ENCODE peak calls at places on chromosomes 4 and X, in eight cellular contexts. X, T, Z, I, C, A, B and K are unnamed samples.
A peak's percentile ranks its signal among the peaks of the same experiment; 100 is the strongest.

GRCh38 chrX:56726609-56727008 is 2.4 kb upstream of the NBDY start:
- DNase-seq in X (no peak), T (peak; percentile 58), Z (no peak), I (peak; percentile 64), C (peak; percentile 2), A (no peak), B (no peak), K (peak; percentile 35)

GRCh38 chrX:103783971-103784370 is 7.3 kb downstream of the PLP1 start:
- DNase-seq in X (no peak), T (no peak), Z (no peak), I (no peak), C (no peak), A (no peak), B (no peak), K (no peak)

GRCh38 chrX:72621163-72621562 is 48.5 kb upstream of the HDAC8 start:
- DNase-seq in X (peak; percentile 11), T (no peak), Z (no peak), I (no peak), C (no peak), A (no peak), B (no peak), K (peak; percentile 0)

GRCh38 chr4:37682701-37683401 is 3.3 kb downstream of the RELL1 start:
- DNase-seq in X (no peak), T (peak; percentile 22), Z (no peak), I (no peak), C (no peak), A (no peak), B (no peak), K (no peak)

GRCh38 chrX:111869639-111870034 is 6.3 kb upstream of the TRPC5OS start:
- DNase-seq in X (peak; percentile 22), T (no peak), Z (no peak), I (peak; percentile 52), C (no peak), A (peak; percentile 12), B (peak; percentile 16), K (peak; percentile 0)

GRCh38 chr4:40976343-40976742 is 226.6 kb downstream of the NSUN7 start:
- DNase-seq in X (peak; percentile 54), T (no peak), Z (no peak), I (peak; percentile 49), C (peak; percentile 12), A (no peak), B (no peak), K (peak; percentile 51)

GRCh38 chr4:78654809-78655208 is 103.2 kb downstream of the ANXA3 start:
- DNase-seq in X (no peak), T (no peak), Z (no peak), I (no peak), C (no peak), A (no peak), B (no peak), K (no peak)

GRCh38 chr4:55291227-55291629 is 54.8 kb upstream of the SRD5A3 start:
- DNase-seq in X (no peak), T (no peak), Z (no peak), I (peak; percentile 36), C (no peak), A (no peak), B (no peak), K (no peak)

GRCh38 chr4:37279121-37279520 is 34.6 kb downstream of the NWD2 start:
- DNase-seq in X (no peak), T (no peak), Z (no peak), I (no peak), C (no peak), A (no peak), B (no peak), K (no peak)

GRCh38 chrX:124426273-124426672 is 79.9 kb downstream of the SH2D1A start:
- DNase-seq in X (no peak), T (no peak), Z (no peak), I (no peak), C (no peak), A (no peak), B (no peak), K (no peak)

GRCh38 chrX:155871934-155872333 is 9.2 kb upstream of the VAMP7 start:
- DNase-seq in X (no peak), T (no peak), Z (no peak), I (no peak), C (no peak), A (no peak), B (no peak), K (no peak)

GRCh38 chr4:78477276-78477675 is 74.3 kb upstream of the ANXA3 start:
- DNase-seq in X (no peak), T (no peak), Z (no peak), I (peak; percentile 87), C (no peak), A (no peak), B (no peak), K (no peak)

GRCh38 chr4:82247629-82248028 is 126.2 kb downstream of the HNRNPD start:
- DNase-seq in X (no peak), T (no peak), Z (no peak), I (no peak), C (no peak), A (no peak), B (no peak), K (no peak)

GRCh38 chrX:65451663-65452062 is 82.9 kb downstream of the LAS1L start:
- DNase-seq in X (no peak), T (peak; percentile 24), Z (no peak), I (peak; percentile 52), C (peak; percentile 1), A (no peak), B (no peak), K (no peak)

GRCh38 chr4:54499308-54500074 is 158.3 kb upstream of the KIT start:
- DNase-seq in X (no peak), T (no peak), Z (no peak), I (peak; percentile 5), C (no peak), A (no peak), B (no peak), K (no peak)

GRCh38 chr4:185645403-185645802 is 110.1 kb upstream of the PDLIM3 start:
- DNase-seq in X (no peak), T (no peak), Z (no peak), I (no peak), C (no peak), A (no peak), B (no peak), K (no peak)

GRCh38 chr4:13476915-13477314 is 7.2 kb downstream of the RAB28 start:
- DNase-seq in X (no peak), T (no peak), Z (no peak), I (peak; percentile 93), C (peak; percentile 18), A (no peak), B (no peak), K (no peak)

GRCh38 chr4:11149612-11150259 is 279.0 kb downstream of the HS3ST1 start:
- DNase-seq in X (no peak), T (no peak), Z (no peak), I (no peak), C (no peak), A (no peak), B (no peak), K (no peak)

GRCh38 chrX:88136328-88136727 is 610.7 kb upstream of the CPXCR1 start:
- DNase-seq in X (no peak), T (no peak), Z (no peak), I (no peak), C (no peak), A (no peak), B (no peak), K (no peak)

GRCh38 chrX:103464071-103464773 is 55.1 kb downstream of the RAB40A start:
- DNase-seq in X (no peak), T (peak; percentile 19), Z (no peak), I (peak; percentile 53), C (peak; percentile 2), A (no peak), B (no peak), K (peak; percentile 41)

GRCh38 chr4:8817813-8818062 is 53.9 kb downstream of the HMX1 start:
- DNase-seq in X (no peak), T (no peak), Z (no peak), I (no peak), C (no peak), A (no peak), B (no peak), K (no peak)